ENCODE peak calls at places on chromosome 21, in eight cellular contexts. E is HuH-7.5; O is caudate nucleus; W is activated T-cell treated with anti-CD3 and anti-CD28 coated beads, Interleukin-2, amount 50 U/mL, for 72 hours; V is NCI-H524 treated with DMSO at 0.1 percent for 48 hours; R is T-helper 1 cell; S is SW480; T is K562. Z is an unnamed sample.
A peak's percentile ranks its signal among the peaks of the same experiment; 100 is the strongest.

GRCh38 chr21:45905196-45905595 is 76.4 kb upstream of the COL6A1 start:
- DNase-seq in E (no peak), O (no peak), W (no peak), V (no peak), R (no peak), S (no peak), T (no peak), Z (no peak)

GRCh38 chr21:42472521-42472920 is 23.5 kb downstream of the RSPH1 start:
- DNase-seq in E (no peak), O (no peak), W (no peak), V (no peak), R (no peak), S (no peak), T (no peak), Z (no peak)

GRCh38 chr21:45385549-45386050 is 19.4 kb upstream of the COL18A1 start:
- DNase-seq in E (no peak), O (no peak), W (no peak), V (no peak), R (no peak), S (no peak), T (no peak), Z (no peak)

GRCh38 chr21:42703936-42704335 is 50.5 kb downstream of the PDE9A start:
- DNase-seq in E (no peak), O (no peak), W (no peak), V (no peak), R (no peak), S (no peak), T (no peak), Z (no peak)

GRCh38 chr21:44337428-44337827 is 1.8 kb downstream of the CFAP410 start:
- DNase-seq in E (no peak), O (no peak), W (no peak), V (no peak), R (no peak), S (no peak), T (no peak), Z (no peak)

GRCh38 chr21:21383126-21383525 is 384.9 kb downstream of the NCAM2 start:
- DNase-seq in E (no peak), O (no peak), W (no peak), V (no peak), R (no peak), S (no peak), T (no peak), Z (no peak)

GRCh38 chr21:44867999-44868700 is 5.3 kb downstream of the PTTG1IP start:
- DNase-seq in E (no peak), O (no peak), W (peak; percentile 66), V (no peak), R (peak; percentile 65), S (no peak), T (no peak), Z (no peak)

GRCh38 chr21:25273945-25274344 is 333.3 kb downstream of the MRPL39 start:
- DNase-seq in E (no peak), O (no peak), W (no peak), V (no peak), R (no peak), S (no peak), T (no peak), Z (no peak)

GRCh38 chr21:38159355-38159754 is 97.4 kb upstream of the KCNJ15 start:
- DNase-seq in E (peak; percentile 28), O (no peak), W (peak; percentile 56), V (peak; percentile 60), R (peak; percentile 44), S (peak; percentile 81), T (peak; percentile 86), Z (peak; percentile 52)

GRCh38 chr21:26127073-26127814 is 43.3 kb downstream of the APP start:
- DNase-seq in E (no peak), O (no peak), W (no peak), V (no peak), R (no peak), S (no peak), T (no peak), Z (no peak)

GRCh38 chr21:31908106-31909031 is 35.5 kb downstream of the HUNK start:
- DNase-seq in E (no peak), O (no peak), W (no peak), V (no peak), R (no peak), S (no peak), T (no peak), Z (no peak)

GRCh38 chr21:44057960-44058651 is 46.0 kb downstream of the TRAPPC10 start:
- DNase-seq in E (no peak), O (no peak), W (peak; percentile 51), V (no peak), R (peak; percentile 54), S (no peak), T (no peak), Z (no peak)

GRCh38 chr21:44424608-44425306 is 30.6 kb upstream of the LRRC3 start:
- DNase-seq in E (no peak), O (no peak), W (no peak), V (no peak), R (no peak), S (peak; percentile 37), T (no peak), Z (no peak)

GRCh38 chr21:32367158-32367557 is 25.7 kb downstream of the URB1 start:
- DNase-seq in E (no peak), O (no peak), W (no peak), V (no peak), R (no peak), S (no peak), T (no peak), Z (no peak)

GRCh38 chr21:45631540-45631939 is 12.0 kb upstream of the PCBP3 start:
- DNase-seq in E (no peak), O (no peak), W (no peak), V (no peak), R (no peak), S (no peak), T (no peak), Z (no peak)

GRCh38 chr21:36902793-36903192 is 63.7 kb downstream of the HLCS start:
- DNase-seq in E (no peak), O (no peak), W (peak; percentile 5), V (no peak), R (peak; percentile 8), S (no peak), T (no peak), Z (no peak)

GRCh38 chr21:35904995-35905972 is 155.0 kb downstream of the SETD4 start:
- DNase-seq in E (no peak), O (no peak), W (no peak), V (no peak), R (no peak), S (no peak), T (no peak), Z (no peak)

GRCh38 chr21:42514883-42515228 is 1.2 kb downstream of the SLC37A1 start:
- DNase-seq in E (no peak), O (no peak), W (no peak), V (peak; percentile 41), R (no peak), S (no peak), T (no peak), Z (no peak)

GRCh38 chr21:45768011-45768740 is 124.7 kb downstream of the PCBP3 start:
- DNase-seq in E (no peak), O (no peak), W (peak; percentile 63), V (no peak), R (peak; percentile 36), S (no peak), T (no peak), Z (no peak)

GRCh38 chr21:17003763-17004373 is 509.0 kb upstream of the CXADR start:
- DNase-seq in E (no peak), O (no peak), W (no peak), V (no peak), R (no peak), S (peak; percentile 51), T (no peak), Z (no peak)

GRCh38 chr21:35682874-35683549 is 377.3 kb downstream of the SETD4 start:
- DNase-seq in E (no peak), O (no peak), W (no peak), V (no peak), R (no peak), S (no peak), T (no peak), Z (no peak)

GRCh38 chr21:40683349-40683748 is 163.6 kb downstream of the DSCAM start:
- DNase-seq in E (no peak), O (no peak), W (no peak), V (no peak), R (no peak), S (no peak), T (no peak), Z (no peak)

GRCh38 chr21:26965567-26966359 is 1.1 kb downstream of the ADAMTS5 start:
- DNase-seq in E (no peak), O (no peak), W (no peak), V (peak; percentile 28), R (no peak), S (no peak), T (no peak), Z (peak; percentile 61)

GRCh38 chr21:33071878-33072306 is 2.0 kb downstream of the OLIG1 start:
- DNase-seq in E (no peak), O (no peak), W (no peak), V (no peak), R (peak; percentile 8), S (no peak), T (no peak), Z (no peak)

GRCh38 chr21:26126168-26126553 is 44.4 kb downstream of the APP start:
- DNase-seq in E (no peak), O (no peak), W (no peak), V (no peak), R (no peak), S (no peak), T (no peak), Z (no peak)

GRCh38 chr21:24514081-24514733 is 1093.1 kb downstream of the MRPL39 start:
- DNase-seq in E (no peak), O (no peak), W (no peak), V (no peak), R (no peak), S (peak; percentile 32), T (no peak), Z (peak; percentile 23)

GRCh38 chr21:37751268-37751975 is 164.8 kb downstream of the KCNJ6 start:
- DNase-seq in E (no peak), O (no peak), W (no peak), V (no peak), R (no peak), S (no peak), T (no peak), Z (no peak)